ENCODE peak calls at places on chromosomes 11 and 22, in five cellular contexts. U is hepatocyte; V is OCI-LY7; N is naive thymus-derived CD4-positive, alpha-beta T cell; W is CD8-positive, alpha-beta T cell. L is an unnamed sample.
A peak's percentile ranks its signal among the peaks of the same experiment; 100 is the strongest.

GRCh38 chr22:36765943-36766450 is 9.9 kb downstream of the IFT27 start:
- DNase-seq in N (no peak), W (no peak), U (no peak), V (no peak), L (no peak)

GRCh38 chr22:50731811-50732624 is 6.0 kb upstream of the ACR start:
- DNase-seq in N (peak; percentile 60), W (peak; percentile 59), U (peak; percentile 60), V (peak; percentile 68), L (peak; percentile 66)

GRCh38 chr11:125441648-125442410 is 54.2 kb downstream of the FEZ1 start:
- DNase-seq in W (no peak), U (no peak), V (no peak), N (no peak), L (no peak)

GRCh38 chr11:16001899-16002426 is 354.4 kb downstream of the SOX6 start:
- DNase-seq in W (no peak), U (peak; percentile 67), N (no peak), V (no peak), L (no peak)

GRCh38 chr11:22192642-22193347 is at the start of gene ANO5:
- DNase-seq in U (peak; percentile 78), W (no peak), V (no peak), N (no peak), L (peak; percentile 89)

GRCh38 chr11:11567862-11568650 is 53.7 kb downstream of the GALNT18 start:
- DNase-seq in U (no peak), N (no peak), V (no peak), W (no peak), L (no peak)

GRCh38 chr22:36355894-36356293 is 31.9 kb downstream of the MYH9 start:
- DNase-seq in U (no peak), N (no peak), W (no peak), V (no peak), L (peak; percentile 43)

GRCh38 chr11:36306888-36307287 is 10.8 kb downstream of the PRR5L start:
- DNase-seq in W (peak; percentile 20), N (no peak), U (peak; percentile 68), V (no peak), L (no peak)

GRCh38 chr11:117823294-117823940 is 1.1 kb downstream of the FXYD2 start:
- DNase-seq in V (peak; percentile 21), U (no peak), N (peak; percentile 77), W (peak; percentile 44), L (peak; percentile 78)

GRCh38 chr11:5380740-5381342 is 2.8 kb upstream of the OR51M1 start:
- DNase-seq in W (peak; percentile 4), N (no peak), V (peak; percentile 61), U (peak; percentile 79), L (no peak)

GRCh38 chr11:29734287-29734686 is 282.5 kb downstream of the KCNA4 start:
- DNase-seq in V (no peak), U (no peak), N (no peak), W (no peak), L (no peak)

GRCh38 chr11:59271247-59271755 is 58.6 kb upstream of the MPEG1 start:
- DNase-seq in U (no peak), V (peak; percentile 43), N (no peak), W (no peak), L (no peak)

GRCh38 chr11:99370557-99371200 is 349.9 kb downstream of the CNTN5 start:
- DNase-seq in N (no peak), U (peak; percentile 55), W (no peak), V (no peak), L (peak; percentile 26)

GRCh38 chr11:133082453-133082781 is 449.9 kb downstream of the OPCML start:
- DNase-seq in V (no peak), U (peak; percentile 76), W (no peak), N (no peak), L (peak; percentile 59)

GRCh38 chr11:12201016-12201985 is 90.9 kb downstream of the MICAL2 start:
- DNase-seq in W (no peak), V (no peak), N (no peak), U (peak; percentile 65), L (peak; percentile 92)

GRCh38 chr11:131471976-131472375 is 101.6 kb downstream of the NTM start:
- DNase-seq in W (no peak), V (no peak), N (no peak), U (no peak), L (no peak)

GRCh38 chr11:72524711-72525110 is 90.4 kb upstream of the CLPB start:
- DNase-seq in W (no peak), U (no peak), V (no peak), N (no peak), L (no peak)

GRCh38 chr11:6640985-6641701 is 14.5 kb downstream of the DCHS1 start:
- DNase-seq in U (no peak), V (no peak), N (no peak), W (no peak), L (no peak)

GRCh38 chr11:86041975-86042378 is 26.9 kb downstream of the PICALM start:
- DNase-seq in N (peak; percentile 75), W (peak; percentile 48), V (peak; percentile 79), U (peak; percentile 87), L (no peak)

GRCh38 chr11:8318536-8318935 is 54.9 kb upstream of the LMO1 start:
- DNase-seq in V (peak; percentile 5), U (no peak), N (no peak), W (no peak), L (no peak)

GRCh38 chr11:76120513-76121081 is 85.7 kb downstream of the WNT11 start:
- DNase-seq in V (no peak), N (no peak), U (no peak), W (no peak), L (peak; percentile 60)

GRCh38 chr11:118898400-118899295 is 15.0 kb downstream of the CXCR5 start:
- DNase-seq in N (no peak), V (no peak), W (no peak), U (no peak), L (peak; percentile 73)

GRCh38 chr11:61635304-61635703 is 44.9 kb upstream of the DAGLA start:
- DNase-seq in N (no peak), W (no peak), U (no peak), V (no peak), L (no peak)

GRCh38 chr11:35523351-35523768 is 2.1 kb downstream of the PAMR1 start:
- DNase-seq in U (no peak), V (no peak), W (no peak), N (no peak), L (no peak)

GRCh38 chr22:24503851-24504170 is 8.7 kb downstream of the UPB1 start:
- DNase-seq in W (no peak), U (no peak), N (no peak), V (no peak), L (no peak)

GRCh38 chr22:29734429-29734828 is 14.6 kb downstream of the CABP7 start:
- DNase-seq in U (no peak), W (no peak), N (no peak), V (no peak), L (no peak)

DNA sequence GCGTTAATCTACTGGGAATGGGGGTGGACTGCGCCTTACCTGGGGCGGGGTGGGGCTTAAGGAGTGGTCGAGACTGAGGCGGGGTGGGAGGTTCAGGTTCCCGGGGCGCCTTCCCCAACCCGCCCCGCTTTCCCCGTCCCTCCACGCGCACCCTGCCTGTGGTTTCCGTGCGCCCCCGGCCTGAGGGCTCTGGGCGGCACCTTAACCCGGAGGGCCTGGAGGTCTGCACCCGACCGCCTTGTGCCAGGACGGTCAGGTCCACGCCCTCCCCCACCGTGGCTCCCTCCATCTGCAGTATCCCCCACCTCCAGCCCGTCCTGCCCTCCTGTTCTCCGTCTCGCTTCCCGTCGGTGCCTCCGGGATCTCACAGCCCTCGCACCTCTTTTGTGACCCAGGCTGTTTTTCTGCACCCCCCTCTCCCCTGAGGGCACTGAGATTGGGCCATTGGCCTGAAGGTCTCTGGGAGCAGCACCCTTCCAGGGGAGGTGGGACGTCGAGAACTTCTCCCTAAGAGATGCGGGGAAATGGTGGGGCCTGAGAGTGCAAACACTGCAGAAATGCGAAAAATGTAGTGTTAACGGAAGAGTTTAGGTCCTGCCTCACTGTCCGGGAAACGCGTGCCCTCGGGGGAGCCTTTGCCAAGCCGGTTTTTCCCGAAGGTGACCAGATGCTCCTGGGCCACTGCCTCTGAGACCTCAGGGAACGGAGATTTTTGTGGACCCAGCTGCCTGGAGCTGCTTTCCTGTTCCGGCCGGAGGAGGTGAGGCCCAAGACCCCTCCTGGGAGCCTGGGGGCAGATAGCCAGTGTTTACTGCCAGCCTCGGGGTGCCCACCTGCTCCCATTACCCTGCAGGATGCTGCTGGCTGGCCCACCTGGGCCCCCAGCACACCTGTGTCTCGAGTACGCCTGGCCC is 1.2 kb upstream of the ASCL2 start:
- DNase-seq in N (no peak), U (no peak), W (no peak), V (no peak), L (peak; percentile 54)
- H3K4me3 ChIP-seq in N (no peak overlapping the region), U (no peak overlapping the region), W (no peak overlapping the region), V (no peak overlapping the region), L (no peak overlapping the region)

GRCh38 chr22:26667140-26667539 is 9.8 kb downstream of the MIAT start:
- DNase-seq in N (no peak), V (no peak), U (no peak), W (no peak), L (no peak)

GRCh38 chr22:26662160-26662559 is 4.8 kb downstream of the MIAT start:
- DNase-seq in W (no peak), N (no peak), U (no peak), V (no peak), L (no peak)

GRCh38 chr22:26660961-26661578 is 3.7 kb downstream of the MIAT start:
- DNase-seq in N (no peak), U (no peak), W (no peak), V (peak; percentile 51), L (no peak)

GRCh38 chr22:26666035-26666338 is 8.6 kb downstream of the MIAT start:
- DNase-seq in N (no peak), U (no peak), V (no peak), W (no peak), L (peak; percentile 60)

GRCh38 chr22:26663374-26663923 is 6.1 kb downstream of the MIAT start:
- DNase-seq in N (no peak), W (no peak), U (no peak), V (peak; percentile 89), L (no peak)
- H3K4me1 ChIP-seq in N (peaks cover 30% of the 10 kb centered on the region), W (peaks cover 26% of the 10 kb centered on the region), U (peaks cover 6% of the 10 kb centered on the region), V (peaks cover 95% of the 10 kb centered on the region), L (no peaks in the 10 kb centered on the region)

GRCh38 chr11:26344647-26345046 is 12.7 kb downstream of the ANO3 start:
- DNase-seq in U (no peak), V (no peak), N (no peak), W (no peak), L (no peak)
- H3K4me3 ChIP-seq in U (no peak overlapping the region), V (no peak overlapping the region), N (no peak overlapping the region), W (no peak overlapping the region), L (no peak overlapping the region)

DNA sequence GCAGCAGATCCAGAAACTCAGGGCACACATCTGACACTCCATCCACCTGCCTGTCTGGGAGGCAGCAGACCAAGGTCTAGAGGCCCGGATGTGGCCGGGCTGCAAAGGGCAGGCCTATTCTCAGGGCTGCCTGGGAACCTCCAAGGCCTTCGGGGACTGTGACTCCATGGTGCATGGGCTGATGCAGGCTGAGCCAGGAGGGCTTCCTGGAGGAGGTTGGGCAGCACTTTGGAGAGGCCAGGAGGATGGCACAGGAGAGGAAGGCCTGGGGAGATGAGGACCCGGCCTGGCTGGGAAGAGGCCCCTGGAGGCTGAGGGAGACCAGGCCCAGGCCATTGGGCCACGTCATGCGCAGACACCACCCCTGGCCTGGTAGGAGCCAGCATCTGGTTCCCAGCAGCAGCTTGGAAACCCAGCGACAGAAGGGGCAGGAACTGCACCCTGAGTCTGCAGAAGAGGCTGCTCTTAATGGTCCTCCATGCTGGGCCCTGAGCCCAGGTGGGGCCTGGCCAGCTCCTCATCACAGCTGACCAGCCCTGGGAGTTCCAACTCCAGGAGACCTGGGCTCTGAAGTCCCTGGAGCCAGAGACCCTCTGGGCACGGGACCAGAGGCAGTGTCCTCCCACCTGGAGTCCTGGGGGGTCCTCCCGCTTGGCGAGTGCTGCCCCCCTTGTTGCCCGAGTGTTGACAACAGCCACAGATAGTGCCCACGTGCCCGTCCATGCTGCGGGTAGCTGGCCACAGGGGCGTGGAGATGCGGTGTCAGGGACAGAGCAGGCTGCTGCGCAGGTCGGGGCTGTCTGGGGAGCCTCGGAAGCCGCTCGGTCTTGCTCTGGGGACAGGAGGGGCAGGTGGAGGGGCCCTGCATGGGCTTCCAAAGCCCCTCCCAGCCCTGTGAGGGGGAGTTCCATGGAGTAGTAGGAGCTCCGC is 5.5 kb downstream of the PHLDA2 start:
- DNase-seq in U (no peak), W (no peak), N (no peak), V (no peak), L (no peak)
- H3K4me1 ChIP-seq in U (peaks cover 9% of the 10 kb centered on the region), W (peaks cover 12% of the 10 kb centered on the region), N (peaks cover 11% of the 10 kb centered on the region), V (no peaks in the 10 kb centered on the region), L (no peaks in the 10 kb centered on the region)

L was measured in right cardiac atrium.